ENCODE peak calls at places on chromosome 19, in nine cellular contexts. X is tibial nerve, A is esophagus muscularis mucosa, I is HCT116, M is uterus, C is H1, T is stomach, S is heart left ventricle, O is A549. N is an unnamed sample.

GRCh38 chr19:39974377-39975155 is 3.6 kb downstream of the PSMC4 start:
- DNase-seq in T (peak; percentile 21), O (no peak), X (no peak), C (no peak), I (no peak), S (no peak), A (no peak), M (no peak), N (no peak)

GRCh38 chr19:41935781-41936415 is 7.6 kb upstream of the ERFL start:
- DNase-seq in T (no peak), S (no peak), O (no peak), C (no peak), X (no peak), I (no peak), A (no peak), M (no peak), N (no peak)

GRCh38 chr19:8001995-8002849 is 3.2 kb downstream of the ELAVL1 start:
- DNase-seq in I (peak; percentile 55), C (peak; percentile 99), O (peak; percentile 71), X (peak; percentile 74), S (peak; percentile 83), T (peak; percentile 85), M (peak; percentile 67), A (peak; percentile 94), N (peak; percentile 77)

GRCh38 chr19:15248648-15249559 is 16.7 kb upstream of the EPHX3 start:
- DNase-seq in S (peak; percentile 93), T (peak; percentile 76), X (peak; percentile 77), A (no peak), M (peak; percentile 84), O (peak; percentile 65), I (no peak), C (no peak), N (peak; percentile 63)

GRCh38 chr19:53333071-53333465 is 481 bp upstream of the ZNF845 start:
- DNase-seq in A (peak; percentile 89), T (peak; percentile 42), S (peak; percentile 61), O (no peak), I (no peak), C (no peak), M (peak; percentile 71), X (peak; percentile 23), N (peak; percentile 89)

GRCh38 chr19:30173593-30174356 is 198.4 kb upstream of the ZNF536 start:
- DNase-seq in X (no peak), M (no peak), O (no peak), T (no peak), A (no peak), S (no peak), I (no peak), C (no peak), N (no peak)

GRCh38 chr19:3478409-3479176 is 1.7 kb downstream of the SMIM24 start:
- DNase-seq in C (no peak), M (no peak), O (no peak), A (no peak), I (no peak), S (no peak), T (no peak), X (no peak), N (no peak)

GRCh38 chr19:46621191-46622117 is 3.4 kb downstream of the PTGIR start:
- DNase-seq in I (no peak), O (no peak), M (no peak), X (no peak), C (no peak), A (no peak), S (peak; percentile 34), T (no peak), N (no peak)

GRCh38 chr19:56639217-56639616 is 3.7 kb upstream of the SMIM17 start:
- DNase-seq in I (no peak), T (no peak), O (no peak), M (no peak), S (no peak), X (no peak), C (no peak), A (no peak), N (no peak)

GRCh38 chr19:18802354-18802753 is 11.2 kb upstream of the COMP start:
- DNase-seq in O (no peak), S (no peak), I (no peak), A (no peak), C (peak; percentile 70), M (no peak), X (no peak), T (no peak), N (no peak)

GRCh38 chr19:2989236-2989946 is 12.0 kb downstream of the TLE6 start:
- DNase-seq in M (no peak), X (no peak), T (no peak), A (no peak), O (no peak), C (no peak), S (no peak), I (no peak), N (no peak)

GRCh38 chr19:7658219-7658686 is 10.6 kb upstream of the RETN start:
- DNase-seq in O (no peak), T (no peak), C (no peak), A (no peak), M (no peak), I (no peak), X (no peak), S (no peak), N (no peak)

GRCh38 chr19:14440049-14440448 is 6.9 kb downstream of the PKN1 start:
- DNase-seq in A (peak; percentile 94), I (no peak), X (peak; percentile 55), O (no peak), C (no peak), M (peak; percentile 31), S (peak; percentile 85), T (peak; percentile 72), N (peak; percentile 93)

GRCh38 chr19:40240332-40240731 is 13.8 kb upstream of the CCNP start:
- DNase-seq in O (no peak), X (no peak), M (no peak), S (no peak), C (no peak), T (no peak), I (no peak), A (no peak), N (no peak)

GRCh38 chr19:31253816-31254551 is 95.3 kb downstream of the TSHZ3 start:
- DNase-seq in T (no peak), S (no peak), X (no peak), A (no peak), M (no peak), C (no peak), I (no peak), O (no peak), N (no peak)

GRCh38 chr19:41937976-41938375 is 9.7 kb upstream of the ERFL start:
- DNase-seq in O (no peak), C (no peak), M (no peak), I (no peak), X (no peak), A (no peak), S (no peak), T (no peak), N (no peak)

DNA sequence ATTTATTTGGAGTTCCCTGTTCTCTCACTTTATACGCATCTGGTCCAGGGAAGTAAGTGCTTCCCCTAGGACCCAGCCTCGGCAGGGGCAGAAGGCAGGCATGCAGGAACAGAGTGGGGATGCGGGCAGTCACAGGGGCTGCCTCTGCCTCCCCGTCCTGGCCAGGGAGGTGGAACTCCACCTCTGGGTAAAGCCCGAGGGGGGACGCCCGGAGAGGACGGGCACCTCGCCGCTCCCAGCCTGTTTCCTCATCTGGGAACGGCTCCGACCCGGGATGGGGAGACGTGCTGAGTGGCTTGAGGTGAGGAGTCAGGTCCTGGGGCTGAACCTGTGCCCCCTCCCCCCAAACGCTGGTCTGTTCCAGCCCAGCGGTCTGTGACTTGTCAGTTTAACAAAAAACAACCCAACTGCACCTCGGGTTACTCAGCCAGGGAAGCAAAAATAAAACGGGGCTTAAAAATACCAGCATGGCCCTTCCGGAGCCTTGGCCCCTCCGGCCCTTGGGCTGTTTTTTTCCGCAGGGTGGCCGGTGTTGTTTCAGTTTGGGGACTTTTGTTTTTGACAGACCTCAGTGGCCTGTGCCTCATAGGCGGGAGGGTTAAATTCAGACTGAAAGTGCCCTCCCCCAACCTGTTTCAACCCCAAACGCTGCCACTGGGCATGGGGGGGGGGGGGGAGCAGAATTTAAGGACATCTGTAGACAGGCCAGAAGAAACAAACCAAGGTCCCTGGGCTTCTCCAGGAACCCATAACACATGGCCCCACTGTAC is 4.1 kb downstream of the TCF3 start:
- DNase-seq in O (no peak), I (no peak), M (no peak), T (no peak), X (no peak), S (no peak), A (no peak), C (no peak), N (no peak)
- H3K4me3 ChIP-seq in O (no peak overlapping the region), I (no peak overlapping the region), M (no peak overlapping the region), T (no peak overlapping the region), X (no peak overlapping the region), S (no peak overlapping the region), A (no peak overlapping the region), C (no peak overlapping the region), N (no peak overlapping the region)

DNA sequence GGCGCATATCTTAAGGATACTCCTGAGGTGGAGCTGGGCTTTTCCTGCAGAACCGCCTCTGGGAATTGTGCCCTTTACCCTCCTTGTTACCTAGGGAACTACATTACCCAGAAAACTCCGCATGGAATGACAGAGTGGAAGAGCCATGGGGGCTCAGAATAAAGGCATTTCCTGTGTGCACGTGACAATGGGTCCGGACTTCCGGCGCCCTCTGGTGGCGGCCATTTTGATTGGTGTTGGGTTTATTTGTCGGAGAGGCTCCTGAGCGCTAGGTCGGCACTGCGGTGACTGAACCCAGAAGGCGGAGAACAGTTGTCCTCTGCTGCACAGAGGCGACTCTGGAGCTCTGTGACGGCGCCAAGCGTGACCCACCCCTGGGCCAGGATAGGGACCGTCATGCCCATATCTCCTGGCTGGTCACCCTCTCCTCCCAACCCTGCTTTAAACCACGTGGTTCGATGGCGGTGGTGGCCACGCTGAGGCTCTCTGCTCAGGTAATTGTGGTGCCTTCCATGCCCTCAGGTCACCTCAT is at the start of gene ZNF587B:
- DNase-seq in I (peak; percentile 36), M (peak; percentile 48), C (peak; percentile 92), A (no peak), T (peak; percentile 51), S (peak; percentile 83), O (peak; percentile 45), X (peak; percentile 35), N (peak; percentile 91)
- TF ChIP-seq POLR2A in I (no peak), M (no peak), C (peak; percentile 95), A (no peak), T (no peak), S (peak; percentile 25), O (no peak), X (no peak), N (no peak)

GRCh38 chr19:27774827-27775226 is 1438.1 kb downstream of the UQCRFS1 start:
- DNase-seq in A (no peak), I (no peak), X (no peak), M (no peak), T (no peak), C (peak; percentile 79), S (no peak), O (peak; percentile 76), N (no peak)
- TF ChIP-seq CTCF in A (no peak), I (no peak), X (no peak), M (no peak), T (no peak), C (peak; percentile 61), S (no peak), O (no peak), N (no peak)

DNA sequence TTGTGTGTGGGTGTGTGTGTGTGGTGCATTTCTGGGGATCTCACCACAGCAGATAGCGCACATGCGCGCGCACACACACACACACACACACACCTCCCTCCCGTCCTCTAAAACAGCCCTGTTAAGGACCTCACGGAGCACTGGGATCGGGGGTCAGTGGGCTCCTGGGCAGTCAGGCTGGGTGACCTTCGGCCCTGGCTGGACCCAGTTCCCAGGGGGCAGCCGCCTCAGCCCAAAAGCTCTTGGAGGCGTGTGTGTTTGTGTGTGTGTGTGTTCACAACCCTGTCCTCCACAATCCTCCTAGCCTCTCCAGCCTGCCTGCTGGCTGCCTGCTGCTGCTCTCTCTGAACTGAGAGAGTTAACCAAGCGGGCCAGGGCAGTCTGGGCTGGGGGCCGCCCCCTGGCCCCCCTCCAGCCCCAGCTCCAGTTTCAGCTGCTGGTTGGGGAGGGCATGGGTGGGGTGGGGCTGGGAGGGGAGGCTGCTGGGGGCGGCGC is 272 bp upstream of the FXYD1 start:
- DNase-seq in S (peak; percentile 82), A (no peak), T (no peak), I (no peak), M (peak; percentile 79), X (no peak), C (no peak), O (no peak), N (peak; percentile 93)
- H3K4me3 ChIP-seq in S (peak overlapping the region; percentile 54), A (peak overlapping the region; percentile 53), T (peak overlapping the region; percentile 35), I (no peak overlapping the region), M (peak overlapping the region; percentile 43), X (peak overlapping the region; percentile 57), C (no peak overlapping the region), O (no peak overlapping the region), N (no peak overlapping the region)